ENCODE peak calls at places on chromosomes 1 and 21, in six cellular contexts. A, H, D, Y, M and N are unnamed samples.
A peak's percentile ranks its signal among the peaks of the same experiment; 100 is the strongest.

GRCh38 chr1:159924791-159925712 is at the start of gene TAGLN2:
- DNase-seq in A (peak; percentile 90), H (peak; percentile 96), D (peak; percentile 97), Y (peak; percentile 95), M (peak; percentile 92), N (peak; percentile 71)

GRCh38 chr1:182332256-182332655 is 59.3 kb downstream of the GLUL start:
- DNase-seq in A (no peak), H (no peak), D (no peak), Y (no peak), M (no peak), N (no peak)

GRCh38 chr1:224106568-224107281 is 7.2 kb upstream of the FBXO28 start:
- DNase-seq in A (peak; percentile 56), H (peak; percentile 65), D (no peak), Y (peak; percentile 49), M (peak; percentile 74), N (no peak)

GRCh38 chr1:207366022-207366421 is 44.5 kb downstream of the CD55 start:
- DNase-seq in A (peak; percentile 73), H (no peak), D (no peak), Y (no peak), M (no peak), N (no peak)

GRCh38 chr1:27868932-27869718 is 3.2 kb upstream of the THEMIS2 start:
- DNase-seq in A (no peak), H (no peak), D (peak; percentile 91), Y (peak; percentile 54), M (peak; percentile 82), N (no peak)

GRCh38 chr1:58064281-58064680 is 482.2 kb downstream of the OMA1 start:
- DNase-seq in A (no peak), H (no peak), D (no peak), Y (no peak), M (no peak), N (no peak)

GRCh38 chr1:116910379-116911165 is 856 bp downstream of the PTGFRN start:
- DNase-seq in A (no peak), H (peak; percentile 12), D (peak; percentile 84), Y (peak; percentile 78), M (peak; percentile 46), N (no peak)

GRCh38 chr1:33180226-33181037 is 1.4 kb downstream of the TRIM62 start:
- DNase-seq in A (peak; percentile 80), H (peak; percentile 84), D (peak; percentile 96), Y (peak; percentile 94), M (peak; percentile 63), N (peak; percentile 85)

GRCh38 chr1:162956922-162957321 is 95.9 kb upstream of the CCDC190 start:
- DNase-seq in A (peak; percentile 54), H (no peak), D (no peak), Y (no peak), M (no peak), N (no peak)

GRCh38 chr1:213511173-213511572 is 460.1 kb downstream of the RPS6KC1 start:
- DNase-seq in A (no peak), H (no peak), D (no peak), Y (no peak), M (no peak), N (no peak)

GRCh38 chr1:8598060-8598724 is 219.2 kb downstream of the RERE start:
- DNase-seq in A (peak; percentile 78), H (no peak), D (no peak), Y (no peak), M (no peak), N (peak; percentile 7)

GRCh38 chr1:169928438-169929209 is 34.9 kb upstream of the SCYL3 start:
- DNase-seq in A (peak; percentile 72), H (no peak), D (no peak), Y (no peak), M (peak; percentile 54), N (no peak)

GRCh38 chr21:42695324-42696025 is 42.1 kb downstream of the PDE9A start:
- DNase-seq in A (peak; percentile 55), H (no peak), D (peak; percentile 29), Y (no peak), M (no peak), N (no peak)

GRCh38 chr1:93552751-93553455 is 105.0 kb downstream of the FNBP1L start:
- DNase-seq in A (peak; percentile 53), H (no peak), D (no peak), Y (no peak), M (peak; percentile 76), N (no peak)

GRCh38 chr1:56645663-56646330 is 683 bp downstream of the PRKAA2 start:
- DNase-seq in A (no peak), H (peak; percentile 8), D (no peak), Y (peak; percentile 47), M (no peak), N (peak; percentile 33)

GRCh38 chr1:215704089-215704860 is 137.2 kb downstream of the KCTD3 start:
- DNase-seq in A (peak; percentile 66), H (no peak), D (no peak), Y (no peak), M (peak; percentile 55), N (no peak)

GRCh38 chr1:38528600-38528999 is 331.0 kb downstream of the RRAGC start:
- DNase-seq in A (no peak), H (no peak), D (no peak), Y (no peak), M (no peak), N (no peak)

GRCh38 chr1:107925565-107925964 is 39.4 kb downstream of the VAV3 start:
- DNase-seq in A (no peak), H (no peak), D (no peak), Y (no peak), M (no peak), N (no peak)

GRCh38 chr1:200982071-200982945 is 41.2 kb downstream of the KIF21B start:
- DNase-seq in A (peak; percentile 52), H (no peak), D (peak; percentile 60), Y (no peak), M (peak; percentile 33), N (no peak)

GRCh38 chr1:207822124-207822601 is 70.3 kb downstream of the CD46 start:
- DNase-seq in A (no peak), H (no peak), D (peak; percentile 87), Y (no peak), M (no peak), N (peak; percentile 32)

GRCh38 chr1:238772321-238772720 is 614.0 kb upstream of the CHRM3 start:
- DNase-seq in A (peak; percentile 53), H (no peak), D (no peak), Y (no peak), M (no peak), N (no peak)

GRCh38 chr1:174871886-174872285 is 127.9 kb upstream of the CACYBP start:
- DNase-seq in A (no peak), H (no peak), D (no peak), Y (no peak), M (no peak), N (no peak)

GRCh38 chr1:174872615-174873058 is 127.1 kb upstream of the CACYBP start:
- DNase-seq in A (peak; percentile 22), H (no peak), D (no peak), Y (no peak), M (no peak), N (no peak)

GRCh38 chr1:174875306-174875705 is 124.4 kb upstream of the CACYBP start:
- DNase-seq in A (no peak), H (no peak), D (no peak), Y (peak; percentile 73), M (no peak), N (no peak)

GRCh38 chr1:174877208-174877673 is 122.5 kb upstream of the CACYBP start:
- DNase-seq in A (no peak), H (no peak), D (no peak), Y (peak; percentile 63), M (no peak), N (no peak)

DNA sequence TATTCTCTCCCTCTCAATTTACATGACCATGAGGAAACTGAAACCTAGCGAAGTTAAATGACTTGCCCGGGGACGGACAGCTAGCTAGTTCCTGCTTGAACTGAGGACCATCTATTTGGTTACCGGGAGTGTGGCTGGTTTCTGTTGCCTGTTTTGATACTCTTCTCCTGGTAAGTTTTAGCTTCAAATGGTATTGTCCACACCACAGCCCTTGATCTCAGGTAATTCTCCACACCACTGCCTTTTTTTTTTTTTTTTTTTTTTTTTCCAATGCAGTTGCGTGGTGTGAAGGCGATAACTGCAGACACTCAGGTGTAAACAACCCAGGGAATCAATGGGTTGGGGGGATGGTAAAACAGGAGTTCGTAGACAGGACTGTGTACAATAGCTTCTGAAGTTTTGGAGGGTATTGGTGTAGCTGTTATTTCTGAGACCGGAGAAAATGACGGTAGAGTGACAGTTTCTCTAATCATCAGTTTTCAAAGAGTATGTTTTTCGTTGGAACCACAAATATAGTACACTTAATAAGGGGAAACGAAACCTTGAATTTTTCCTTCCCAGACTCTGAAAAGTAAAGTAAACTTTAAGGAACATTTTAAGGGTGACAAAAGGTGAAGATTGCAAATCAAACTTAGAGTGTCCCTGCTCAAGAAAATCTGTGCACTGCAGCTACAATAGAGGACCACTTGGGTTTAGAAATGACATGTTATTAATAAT is 125.3 kb upstream of the CACYBP start:
- DNase-seq in A (no peak), H (no peak), D (no peak), Y (no peak), M (no peak), N (no peak)
- H3K4me3 ChIP-seq in A (no peak overlapping the region), H (no peak overlapping the region), D (no peak overlapping the region), Y (peak overlapping the region; percentile 41), M (no peak overlapping the region), N (no peak overlapping the region)

DNA sequence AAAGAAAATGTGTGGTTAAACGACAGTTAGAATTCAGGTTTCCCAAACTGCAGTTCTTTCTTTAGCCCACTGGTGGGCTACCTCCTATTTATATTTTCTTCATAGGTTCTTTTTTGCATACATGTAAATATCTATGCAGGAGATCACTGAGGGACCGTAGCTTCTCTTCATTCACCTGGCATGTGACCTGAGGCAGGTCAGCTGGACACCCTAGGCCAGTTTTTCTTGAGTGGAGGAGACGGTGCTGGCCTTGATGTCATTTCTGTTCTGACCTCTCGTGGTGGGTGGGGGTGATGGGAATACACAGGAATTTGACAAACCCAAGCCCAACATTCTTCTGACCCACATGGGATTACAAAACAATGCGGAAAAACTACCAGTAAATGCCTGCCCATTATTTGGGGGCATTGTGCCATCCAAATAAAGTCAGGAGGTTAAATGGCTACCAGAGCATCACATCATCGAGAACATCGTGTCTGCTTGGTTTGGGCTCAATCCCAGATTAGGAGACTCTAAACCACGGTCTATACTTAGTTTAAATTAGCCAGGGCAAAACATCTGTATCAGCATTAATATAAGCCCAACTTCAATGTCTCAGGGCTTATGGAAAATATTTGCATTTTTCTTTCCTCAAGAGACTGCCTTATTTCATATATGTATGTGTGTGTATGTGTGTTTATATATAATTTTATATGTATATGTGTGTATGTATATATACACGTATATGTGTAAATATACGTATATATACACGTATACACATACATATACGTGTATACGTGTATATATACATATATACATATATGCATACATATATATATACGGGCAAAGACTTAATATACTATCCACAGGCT is 7.4 kb upstream of the IRF2BP2 start:
- DNase-seq in A (no peak), H (no peak), D (no peak), Y (no peak), M (peak; percentile 48), N (no peak)
- TF ChIP-seq CTCF in A (peak; percentile 19), H (no peak), D (no peak), Y (no peak), M (peak; percentile 24), N (no peak)

GRCh38 chr1:148362141-148362929 is 120.8 kb downstream of the PPIAL4G start:
- DNase-seq in A (peak; percentile 16), H (no peak), D (no peak), Y (peak; percentile 73), M (no peak), N (no peak)
- TF ChIP-seq POLR2A in A (no peak), H (no peak), D (no peak), Y (no peak), M (no peak), N (no peak)

DNA sequence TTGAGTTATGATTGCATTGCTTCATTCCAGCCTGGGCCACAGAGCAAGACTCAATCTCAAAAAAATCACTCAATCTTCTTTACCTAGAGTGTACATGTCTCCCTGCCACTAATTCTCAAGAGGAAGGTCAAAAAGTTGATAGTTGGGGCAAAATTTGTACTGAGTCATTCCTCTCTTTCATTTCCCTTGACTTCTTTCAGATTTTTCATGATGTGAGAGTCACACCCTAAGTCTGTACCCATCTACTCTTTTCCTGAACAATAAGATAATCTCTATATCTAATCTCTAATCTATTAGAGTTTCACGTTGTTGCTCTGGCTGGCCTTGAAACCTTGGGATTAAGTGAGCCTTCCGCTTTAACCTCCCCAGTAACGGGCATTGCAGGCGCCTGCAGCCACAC is 1.1 kb upstream of the BRDT start:
- DNase-seq in A (no peak), H (no peak), D (no peak), Y (no peak), M (no peak), N (no peak)
- H3K4me3 ChIP-seq in A (no peak overlapping the region), H (no peak overlapping the region), D (no peak overlapping the region), Y (no peak overlapping the region), M (no peak overlapping the region), N (no peak overlapping the region)